ENCODE peak calls at places on chromosomes 7 and 10, in seven cellular contexts. H is GM23338; G is stimulated activated naive CD8-positive, alpha-beta T cell treated with anti-CD3 and anti-CD28 coated beads, Interleukin-15, Interleukin-2, amounts not matched to agents 100 U/mL and 50 U/mL, for 24 hours; Q is ecto neural progenitor cell; V is effector CD4-positive, alpha-beta T cell; Y is endothelial cell; J is AML-193. K is an unnamed sample.

GRCh38 chr7:33982425-33982786 is 77.1 kb downstream of the BMPER start:
- DNase-seq in H (peak), V (no peak), Y (no peak), Q (no peak), J (no peak), G (no peak), K (no peak)

GRCh38 chr7:1531263-1531978 is 919 bp downstream of the MAFK start:
- DNase-seq in Y (no peak), J (no peak), H (no peak), Q (no peak), V (peak), G (peak), K (no peak)

GRCh38 chr10:93515963-93516450 is 19.6 kb downstream of the CEP55 start:
- DNase-seq in Q (no peak), G (no peak), H (no peak), V (no peak), Y (no peak), J (no peak), K (no peak)

GRCh38 chr10:84510121-84510520 is 181.7 kb downstream of the CCSER2 start:
- DNase-seq in J (no peak), V (no peak), H (no peak), Y (no peak), G (no peak), Q (no peak), K (no peak)

GRCh38 chr10:51685768-51686167 is 13.6 kb downstream of the CSTF2T start:
- DNase-seq in G (no peak), Y (no peak), Q (no peak), J (no peak), V (no peak), H (no peak), K (no peak)

GRCh38 chr7:138799336-138799965 is 1.5 kb upstream of the ATP6V0A4 start:
- DNase-seq in Y (no peak), H (no peak), V (no peak), G (no peak), J (no peak), Q (no peak), K (no peak)

GRCh38 chr10:113071446-113071845 is 121.4 kb downstream of the TCF7L2 start:
- DNase-seq in V (no peak), Q (no peak), J (no peak), Y (no peak), H (no peak), G (no peak), K (no peak)

GRCh38 chr7:111413796-111414195 is 148.5 kb downstream of the IMMP2L start:
- DNase-seq in V (no peak), J (no peak), H (peak), Q (no peak), Y (no peak), G (no peak), K (no peak)

GRCh38 chr10:120433176-120433575 is 23.9 kb upstream of the PLPP4 start:
- DNase-seq in V (no peak), G (no peak), J (no peak), Q (no peak), H (no peak), Y (no peak), K (no peak)

GRCh38 chr7:93147358-93147757 is 827 bp downstream of the SAMD9L start:
- DNase-seq in J (peak), Y (no peak), H (no peak), G (peak), Q (no peak), V (no peak), K (peak)

GRCh38 chr7:155452505-155453295 is 5.2 kb upstream of the EN2 start:
- DNase-seq in V (no peak), Q (no peak), H (no peak), Y (no peak), G (no peak), J (no peak), K (no peak)

GRCh38 chr10:132420469-132421376 is 23.7 kb downstream of the PWWP2B start:
- DNase-seq in Y (no peak), G (no peak), Q (no peak), H (no peak), V (no peak), J (peak), K (no peak)

GRCh38 chr7:155356323-155357105 is 58.8 kb downstream of the INSIG1 start:
- DNase-seq in Q (no peak), G (no peak), J (peak), Y (peak), H (peak), V (no peak), K (no peak)

GRCh38 chr7:106112972-106113421 is 885 bp upstream of the SYPL1 start:
- DNase-seq in Q (no peak), V (no peak), G (no peak), J (no peak), H (peak), Y (no peak), K (no peak)